ENCODE peak calls at places on chromosomes 7 and 10, in five cellular contexts. M is OCI-LY7, X is SK-N-SH, B is neuronal stem cell, U is osteoblast. H is an unnamed sample.
A peak's percentile ranks its signal among the peaks of the same experiment; 100 is the strongest.

GRCh38 chr10:101901340-101901739 is 57.7 kb upstream of the KCNIP2 start:
- DNase-seq in M (peak; percentile 60), X (no peak), B (no peak), U (no peak), H (no peak)

GRCh38 chr7:96120445-96120844 is 201.5 kb downstream of the SLC25A13 start:
- DNase-seq in M (no peak), X (no peak), B (no peak), U (no peak), H (no peak)

GRCh38 chr10:125911145-125911544 is 14.8 kb downstream of the FANK1 start:
- DNase-seq in M (no peak), X (no peak), B (no peak), U (no peak), H (no peak)

GRCh38 chr7:86485842-86486241 is 157.9 kb upstream of the GRM3 start:
- DNase-seq in M (no peak), X (no peak), B (peak; percentile 23), U (no peak), H (no peak)

GRCh38 chr10:129777687-129778086 is 186.4 kb downstream of the EBF3 start:
- DNase-seq in M (no peak), X (no peak), B (no peak), U (no peak), H (peak; percentile 34)

GRCh38 chr10:116382290-116382689 is 45.4 kb upstream of the PNLIPRP3 start:
- DNase-seq in M (no peak), X (no peak), B (no peak), U (no peak), H (no peak)

GRCh38 chr7:131112431-131112830 is 215.2 kb upstream of the MKLN1 start:
- DNase-seq in M (peak; percentile 39), X (no peak), B (no peak), U (no peak), H (no peak)

GRCh38 chr10:86446424-86446823 is 75.2 kb downstream of the WAPL start:
- DNase-seq in M (no peak), X (no peak), B (no peak), U (no peak), H (no peak)

GRCh38 chr7:38215734-38216670 is 38.0 kb downstream of the STARD3NL start:
- DNase-seq in M (peak; percentile 71), X (peak; percentile 77), B (peak; percentile 71), U (peak; percentile 84), H (peak; percentile 87)

GRCh38 chr10:98357208-98357836 is 57.7 kb downstream of the PYROXD2 start:
- DNase-seq in M (no peak), X (no peak), B (no peak), U (no peak), H (no peak)

GRCh38 chr10:132387723-132388210 is 9.2 kb upstream of the PWWP2B start:
- DNase-seq in M (peak; percentile 81), X (peak; percentile 97), B (peak; percentile 77), U (peak; percentile 99), H (peak; percentile 87)

GRCh38 chr7:148230341-148230740 is 360.2 kb upstream of the C7orf33 start:
- DNase-seq in M (no peak), X (peak; percentile 40), B (no peak), U (no peak), H (no peak)
- H3K27ac ChIP-seq in M (no peak overlapping the region), X (no peak overlapping the region), B (no peak overlapping the region), U (no peak overlapping the region), H (no peak overlapping the region)

GRCh38 chr10:81918766-81919165 is 43.8 kb downstream of the NRG3 start:
- DNase-seq in M (no peak), X (no peak), B (no peak), U (no peak), H (no peak)

GRCh38 chr10:81914736-81915510 is 39.9 kb downstream of the NRG3 start:
- DNase-seq in M (no peak), X (no peak), B (no peak), U (no peak), H (no peak)

GRCh38 chr10:81915517-81915916 is 40.5 kb downstream of the NRG3 start:
- DNase-seq in M (no peak), X (no peak), B (no peak), U (no peak), H (no peak)

GRCh38 chr10:81917666-81918065 is 42.7 kb downstream of the NRG3 start:
- DNase-seq in M (no peak), X (no peak), B (no peak), U (peak; percentile 58), H (no peak)

DNA sequence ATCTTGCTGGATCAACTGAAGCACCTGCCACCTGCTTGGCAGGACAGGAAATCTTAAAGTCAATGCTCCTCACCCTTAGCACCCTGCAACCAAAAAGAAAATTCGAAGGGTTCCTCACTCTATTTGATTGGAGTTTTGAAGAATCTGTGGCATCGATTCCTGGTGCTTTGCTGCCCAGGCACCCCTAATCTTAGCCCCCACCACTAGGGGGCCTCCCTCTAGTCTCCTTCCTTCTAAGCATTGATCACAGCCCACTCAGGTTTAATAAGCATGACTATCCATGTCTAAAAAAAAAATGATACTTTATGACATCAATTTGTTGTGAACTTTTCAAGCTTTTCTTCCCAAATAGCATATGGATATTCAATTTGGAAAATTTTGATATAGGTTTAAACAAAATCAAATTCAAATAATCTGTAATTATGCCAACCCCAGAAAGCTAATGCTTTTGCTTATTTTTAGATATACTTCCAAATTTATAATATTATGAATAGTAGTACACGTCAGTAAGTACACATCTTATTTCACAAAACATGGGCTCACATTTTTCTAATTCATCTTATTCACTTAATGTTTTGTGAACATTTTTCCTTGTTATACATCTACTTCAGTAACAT is 45.3 kb downstream of the NRG3 start:
- DNase-seq in M (peak; percentile 16), X (peak; percentile 17), B (no peak), U (no peak), H (no peak)
- H3K4me1 ChIP-seq in M (no peaks in the 10 kb centered on the region), X (no peaks in the 10 kb centered on the region), B (peaks cover 2% of the 10 kb centered on the region), U (no peaks in the 10 kb centered on the region), H (no peaks in the 10 kb centered on the region)

DNA sequence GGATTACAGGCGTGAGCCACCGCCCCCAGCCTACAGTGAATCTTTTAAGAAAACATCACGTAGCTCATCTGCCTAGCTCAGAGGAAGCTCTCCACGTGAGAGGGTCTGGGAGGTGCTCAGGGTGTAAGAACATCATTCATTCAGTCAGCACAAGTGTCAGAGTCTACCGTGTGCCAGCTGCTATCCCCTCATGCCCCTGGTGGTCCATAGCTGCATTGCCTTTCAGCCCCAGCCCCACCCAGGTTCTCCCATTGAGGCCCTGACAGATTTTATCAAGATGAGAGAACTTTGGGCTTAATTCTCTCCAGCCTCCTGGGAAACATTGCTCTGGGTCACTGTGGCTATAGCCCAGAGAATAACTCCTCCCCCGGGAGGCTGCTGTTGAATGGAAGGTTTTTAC is 45.1 kb downstream of the ZNF503 start:
- DNase-seq in M (no peak), X (no peak), B (no peak), U (no peak), H (no peak)
- H3K27ac ChIP-seq in M (no peak overlapping the region), X (no peak overlapping the region), B (no peak overlapping the region), U (no peak overlapping the region), H (no peak overlapping the region)

GRCh38 chr10:13728898-13729535 is 142.3 kb downstream of the PRPF18 start:
- DNase-seq in M (no peak), X (no peak), B (no peak), U (peak; percentile 74), H (peak; percentile 60)
- H3K4me1 ChIP-seq in M (no peaks in the 10 kb centered on the region), X (peaks cover 7% of the 10 kb centered on the region), B (peaks cover 6% of the 10 kb centered on the region), U (no peaks in the 10 kb centered on the region), H (no peaks in the 10 kb centered on the region)

DNA sequence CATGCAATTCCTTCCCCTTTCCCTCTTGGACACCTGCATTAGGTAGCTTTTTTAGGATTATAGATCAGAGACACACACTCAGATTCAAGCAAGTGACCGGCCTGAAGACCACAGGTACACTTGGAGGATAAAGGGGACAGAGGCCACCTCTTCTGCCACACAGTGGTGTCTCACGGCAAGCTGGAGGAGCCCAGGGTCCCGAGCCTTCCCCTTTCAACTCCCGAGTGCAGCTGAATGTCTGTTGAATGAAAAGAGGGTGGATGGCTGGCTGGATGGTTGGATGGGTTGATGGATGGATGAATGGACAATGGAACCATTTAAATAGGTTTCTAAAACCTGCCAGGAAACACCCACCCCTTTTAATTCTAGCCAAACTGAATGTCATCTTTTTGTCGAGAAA is 49.3 kb upstream of the ZMIZ1 start:
- DNase-seq in M (no peak), X (no peak), B (no peak), U (no peak), H (peak; percentile 8)
- H3K27ac ChIP-seq in M (no peak overlapping the region), X (peak overlapping the region; percentile 100), B (no peak overlapping the region), U (no peak overlapping the region), H (no peak overlapping the region)

DNA sequence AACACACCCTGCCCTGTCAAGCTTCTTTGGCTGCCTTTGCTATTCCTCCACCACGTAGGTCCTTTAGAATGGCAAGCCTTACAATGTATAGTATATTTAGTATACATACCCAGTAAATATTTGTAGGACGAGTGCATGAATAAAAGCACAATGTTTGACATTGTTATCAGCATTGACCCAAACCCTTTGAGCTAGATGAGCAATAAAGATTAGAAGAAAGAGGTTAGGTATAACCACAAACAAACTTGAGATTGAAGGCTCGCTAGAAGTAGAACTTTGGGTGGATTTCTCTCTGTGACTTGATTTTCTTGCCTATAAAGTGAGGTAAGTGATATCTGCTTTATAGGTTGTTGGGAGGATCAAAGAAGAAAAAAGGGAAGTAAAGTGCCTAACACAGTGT is 561.0 kb upstream of the GALNT17 start:
- DNase-seq in M (no peak), X (no peak), B (no peak), U (no peak), H (no peak)
- H3K4me1 ChIP-seq in M (no peaks in the 10 kb centered on the region), X (peaks cover 70% of the 10 kb centered on the region), B (peaks cover 18% of the 10 kb centered on the region), U (no peaks in the 10 kb centered on the region), H (no peaks in the 10 kb centered on the region)

DNA sequence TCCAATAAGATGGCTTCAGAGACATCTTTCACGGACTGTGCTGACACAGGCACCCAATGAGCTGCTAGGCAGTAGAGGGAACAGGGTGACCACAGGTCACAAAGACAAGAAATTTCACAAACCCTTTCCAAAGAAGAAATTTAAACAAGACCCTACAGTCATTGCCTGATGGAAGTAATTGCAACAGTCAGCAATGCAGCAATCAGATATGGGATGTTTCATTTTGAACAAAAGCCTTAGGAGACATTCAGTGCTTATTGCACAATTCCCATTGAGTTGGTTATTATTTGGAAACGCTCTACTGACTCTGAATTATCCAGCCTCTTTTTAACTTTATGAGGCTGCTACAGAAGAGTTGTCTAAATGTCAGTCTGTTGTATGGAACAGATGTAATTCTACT is 85.5 kb downstream of the ETV1 start:
- DNase-seq in M (no peak), X (no peak), B (no peak), U (no peak), H (no peak)
- H3K27ac ChIP-seq in M (no peak overlapping the region), X (peak overlapping the region; percentile 65), B (no peak overlapping the region), U (peak overlapping the region; percentile 44), H (no peak overlapping the region)

GRCh38 chr7:82358923-82359322 is 84.7 kb downstream of the CACNA2D1 start:
- DNase-seq in M (no peak), X (no peak), B (no peak), U (no peak), H (no peak)
- H3K4me1 ChIP-seq in M (no peaks in the 10 kb centered on the region), X (peaks cover 13% of the 10 kb centered on the region), B (peaks cover under 1% of the 10 kb centered on the region), U (peaks cover 18% of the 10 kb centered on the region), H (no peaks in the 10 kb centered on the region)